ENCODE peak calls at places on chromosome 15, in five cellular contexts. G, P, Z, J and M are unnamed samples. For H3K9me3, the result is how much of the 10 kb centered on the place peaks cover.

GRCh38 chr15:88901713-88902490 is 6.6 kb upstream of the HAPLN3 start:
- DNase-seq in G (no peak), P (no peak), J (no peak), Z (no peak), M (no peak)

GRCh38 chr15:96789999-96790398 is 459.5 kb downstream of the NR2F2 start:
- DNase-seq in G (no peak), Z (no peak), J (no peak), P (no peak), M (no peak)

GRCh38 chr15:42919794-42920280 is 741 bp downstream of the TTBK2 start:
- DNase-seq in G (peak), P (no peak), J (no peak), Z (no peak), M (no peak)

GRCh38 chr15:60993948-60994347 is 235.2 kb downstream of the RORA start:
- DNase-seq in G (no peak), P (no peak), Z (no peak), J (no peak), M (no peak)

GRCh38 chr15:31344824-31345605 is 18.4 kb downstream of the KLF13 start:
- DNase-seq in J (no peak), G (no peak), P (no peak), Z (no peak), M (no peak)

GRCh38 chr15:68497206-68497910 is 65.4 kb upstream of the ITGA11 start:
- DNase-seq in J (no peak), P (no peak), G (peak), Z (no peak), M (no peak)

GRCh38 chr15:51097553-51098330 is 3.0 kb upstream of the TNFAIP8L3 start:
- DNase-seq in J (no peak), G (peak), P (no peak), Z (no peak), M (peak)

GRCh38 chr15:59299919-59300617 is 72.6 kb downstream of the MYO1E start:
- DNase-seq in Z (no peak), J (peak), P (peak), G (peak), M (peak)

GRCh38 chr15:93088981-93089854 is at the start of gene RGMA:
- DNase-seq in P (no peak), Z (no peak), J (no peak), G (no peak), M (no peak)

GRCh38 chr15:76199106-76200082 is 111.9 kb downstream of the ETFA start:
- DNase-seq in P (peak), J (no peak), Z (no peak), G (peak), M (peak)

GRCh38 chr15:41115652-41116115 is 396 bp downstream of the INO80 start:
- DNase-seq in J (peak), P (peak), G (peak), Z (peak), M (peak)

GRCh38 chr15:63195257-63196023 is 6.0 kb downstream of the RAB8B start:
- DNase-seq in J (no peak), Z (no peak), P (no peak), G (no peak), M (no peak)

GRCh38 chr15:43285609-43286037 is 18.9 kb upstream of the TGM5 start:
- DNase-seq in Z (peak), J (peak), G (peak), P (no peak), M (peak)

GRCh38 chr15:41205315-41205714 is 25.2 kb downstream of the EXD1 start:
- DNase-seq in J (no peak), Z (no peak), P (no peak), G (peak), M (no peak)

GRCh38 chr15:92079047-92079446 is 225.5 kb downstream of the SLCO3A1 start:
- DNase-seq in J (no peak), Z (no peak), G (no peak), P (no peak), M (no peak)

GRCh38 chr15:41284425-41285177 is 47.8 kb downstream of the OIP5 start:
- DNase-seq in P (no peak), G (no peak), Z (no peak), J (no peak), M (no peak)

GRCh38 chr15:52357949-52358348 is 62.3 kb upstream of the MYO5C start:
- DNase-seq in Z (no peak), J (no peak), G (no peak), P (no peak), M (no peak)

GRCh38 chr15:43186003-43186353 is 775 bp downstream of the CCNDBP1 start:
- DNase-seq in P (no peak), G (no peak), J (no peak), Z (no peak), M (no peak)

GRCh38 chr15:98684441-98684840 is 36.1 kb downstream of the IGF1R start:
- DNase-seq in G (peak), J (no peak), Z (no peak), P (no peak), M (peak)

GRCh38 chr15:56757884-56758283 is 24.6 kb upstream of the ZNF280D start:
- DNase-seq in G (no peak), Z (no peak), J (no peak), P (no peak), M (no peak)

GRCh38 chr15:31302778-31303433 is 23.7 kb upstream of the KLF13 start:
- DNase-seq in J (no peak), G (no peak), Z (no peak), P (peak), M (no peak)

GRCh38 chr15:92882697-92883642 is 17.2 kb upstream of the CHD2 start:
- DNase-seq in Z (no peak), G (no peak), J (no peak), P (peak), M (no peak)

GRCh38 chr15:33584797-33585196 is 274.0 kb downstream of the RYR3 start:
- DNase-seq in P (no peak), G (peak), J (no peak), Z (no peak), M (no peak)

GRCh38 chr15:57752426-57752825 is 45.9 kb downstream of the POLR2M start:
- DNase-seq in G (no peak), Z (no peak), P (no peak), J (no peak), M (no peak)

GRCh38 chr15:31781261-31781660 is 249.1 kb upstream of the CHRNA7 start:
- DNase-seq in J (no peak), G (no peak), P (no peak), Z (no peak), M (no peak)

GRCh38 chr15:32956006-32956405 is 238.2 kb downstream of the GREM1 start:
- DNase-seq in J (no peak), P (no peak), G (peak), Z (no peak), M (no peak)

GRCh38 chr15:41970456-41970855 is 1.9 kb downstream of the EHD4 start:
- DNase-seq in Z (no peak), P (peak), G (no peak), J (peak), M (peak)

GRCh38 chr15:45200799-45201556 is 13.2 kb upstream of the SHF start:
- DNase-seq in Z (peak), J (peak), G (peak), P (peak), M (peak)

GRCh38 chr15:65509321-65509720 is 8.2 kb downstream of the DPP8 start:
- DNase-seq in J (no peak), G (no peak), Z (no peak), P (no peak), M (no peak)

GRCh38 chr15:31442203-31443090 is 115.8 kb downstream of the KLF13 start:
- DNase-seq in Z (no peak), P (no peak), G (peak), J (peak), M (peak)

GRCh38 chr15:36645106-36645505 is 65.7 kb downstream of the CDIN1 start:
- DNase-seq in G (peak), Z (no peak), P (no peak), J (no peak), M (no peak)

DNA sequence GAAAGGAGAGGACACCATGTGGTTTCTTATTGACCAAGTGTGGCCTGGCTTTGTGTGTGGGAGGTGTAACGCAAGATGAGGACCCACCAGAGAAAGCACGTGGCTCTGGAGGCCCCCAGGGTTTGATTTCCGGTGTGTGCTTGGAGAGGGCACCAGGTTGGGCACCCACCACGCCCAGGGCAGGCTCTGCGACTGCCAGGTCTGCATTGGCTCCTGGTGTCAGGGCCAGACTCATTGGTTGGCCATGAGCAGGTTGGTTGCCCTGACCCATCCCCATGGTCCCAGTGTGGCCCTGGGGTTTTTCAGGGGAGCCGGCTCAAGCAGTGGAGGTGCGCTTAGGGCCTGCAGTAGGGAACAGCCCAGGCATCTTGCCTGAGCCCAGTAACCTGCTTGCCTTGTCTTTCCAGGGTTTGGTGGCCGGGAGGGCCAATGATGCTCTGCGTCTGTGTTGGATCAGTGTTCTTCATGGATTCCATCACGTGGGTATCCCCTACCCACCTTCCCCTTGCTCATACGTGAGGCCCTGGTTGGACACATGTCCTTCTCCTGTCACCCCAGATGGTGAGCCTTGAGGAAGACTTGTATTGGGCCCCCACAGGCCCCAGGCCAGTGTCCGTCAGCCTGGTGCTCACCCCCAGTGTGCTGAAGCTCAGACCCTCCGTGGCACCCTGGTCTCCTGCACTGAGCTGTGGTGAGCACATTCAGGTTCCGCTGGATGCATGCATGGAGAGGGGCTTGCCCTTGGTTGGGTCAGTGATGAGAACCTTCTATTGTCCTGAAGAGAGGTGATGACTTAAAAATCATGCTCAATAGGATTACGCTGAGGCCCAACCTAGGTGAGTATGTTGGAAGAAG is 193.9 kb downstream of the UBE3A start:
- DNase-seq in G (no peak), J (peak), P (peak), Z (peak), M (peak)
- H3K9me3 ChIP-seq in G (half or more), J (under half), P (half or more), Z (under half), M (under half)

GRCh38 chr15:21267231-21267630 is 173.1 kb downstream of the POTEB3 start:
- DNase-seq in Z (no peak), P (no peak), G (no peak), J (no peak), M (no peak)
- H3K9me3 ChIP-seq in Z (under half), P (under half), G (under half), J (under half), M (under half)

DNA sequence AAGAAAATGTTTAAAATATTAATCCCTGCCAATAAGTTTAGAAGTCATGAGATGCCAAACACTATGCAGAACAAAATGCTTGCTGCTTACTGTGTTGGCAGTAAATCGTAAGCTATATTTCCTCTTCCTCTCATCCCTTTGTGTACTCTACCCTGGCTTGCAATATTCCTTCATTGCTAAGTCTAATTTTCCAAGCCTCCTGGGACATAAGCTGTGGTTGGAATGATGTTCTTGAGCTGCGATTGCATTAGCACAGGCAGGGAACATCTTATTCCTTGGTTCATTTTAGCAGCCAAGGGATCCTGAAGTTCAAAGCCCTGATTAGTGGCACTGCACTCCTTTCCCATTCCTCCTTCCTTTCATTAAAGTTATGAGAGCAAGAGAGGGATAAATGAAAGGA is 535.4 kb downstream of the OCA2 start:
- DNase-seq in G (no peak), J (no peak), Z (no peak), P (no peak), M (no peak)
- H3K9me3 ChIP-seq in G (under half), J (under half), Z (under half), P (under half), M (under half)

GRCh38 chr15:25208735-25209134 is 230.1 kb downstream of the UBE3A start:
- DNase-seq in G (no peak), Z (no peak), P (no peak), J (no peak), M (no peak)
- H3K9me3 ChIP-seq in G (half or more), Z (half or more), P (under half), J (under half), M (under half)

GRCh38 chr15:49758856-49759255 is 138.0 kb downstream of the DTWD1 start:
- DNase-seq in G (peak), Z (no peak), P (no peak), J (no peak), M (peak)
- H3K9me3 ChIP-seq in G (under half), Z (under half), P (under half), J (under half), M (under half)

GRCh38 chr15:101517504-101517903 is 28.0 kb upstream of the PCSK6 start:
- DNase-seq in Z (no peak), P (no peak), G (no peak), J (no peak), M (no peak)
- H3K9me3 ChIP-seq in Z (under half), P (under half), G (under half), J (under half), M (under half)

DNA sequence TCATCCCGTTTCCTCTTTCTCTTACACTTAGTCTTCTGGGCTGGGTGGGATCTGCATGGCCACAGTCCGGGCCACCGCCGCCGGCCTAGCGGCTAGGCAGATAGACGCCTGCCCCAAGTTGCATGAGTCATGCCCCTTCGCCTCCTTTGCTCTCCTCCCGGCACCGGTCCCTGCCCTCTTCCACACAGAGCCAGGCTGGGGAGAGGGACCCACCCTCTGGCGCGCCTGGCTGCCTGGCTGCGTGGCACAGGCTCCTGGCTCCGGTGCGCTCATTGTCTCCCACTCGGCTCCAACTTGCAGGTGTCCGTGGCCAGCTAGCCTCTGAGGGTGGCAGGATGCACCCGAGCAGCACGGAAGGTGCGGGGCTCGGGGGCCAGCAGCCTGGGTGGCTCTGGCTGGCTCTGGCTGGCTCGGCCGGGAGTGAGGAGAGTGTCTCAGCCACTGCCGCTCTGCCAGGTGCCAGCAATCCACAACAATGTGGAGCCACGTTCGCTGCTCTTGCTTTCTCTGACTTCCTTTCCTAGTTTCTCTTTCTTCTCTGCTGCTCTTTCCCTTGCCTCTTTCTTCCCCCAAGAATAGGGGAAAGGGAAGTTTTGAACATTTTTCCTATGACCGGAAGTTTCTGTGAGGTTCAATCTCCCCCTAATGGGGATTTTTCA is 22.4 kb upstream of the MTHFS start:
- DNase-seq in J (no peak), Z (no peak), G (no peak), P (no peak), M (no peak)
- H3K9me3 ChIP-seq in J (under half), Z (under half), G (under half), P (half or more), M (under half)

GRCh38 chr15:27635916-27636315 is 463.2 kb downstream of the OCA2 start:
- DNase-seq in Z (no peak), P (no peak), J (no peak), G (no peak), M (no peak)

GRCh38 chr15:27638950-27639349 is 460.2 kb downstream of the OCA2 start:
- DNase-seq in J (no peak), Z (no peak), P (no peak), G (no peak), M (no peak)

GRCh38 chr15:27639595-27639994 is 459.5 kb downstream of the OCA2 start:
- DNase-seq in G (no peak), Z (no peak), P (no peak), J (no peak), M (no peak)
- H3K9me3 ChIP-seq in G (under half), Z (under half), P (under half), J (under half), M (under half)

GRCh38 chr15:73156431-73157191 is 104.3 kb downstream of the NEO1 start:
- DNase-seq in P (no peak), Z (no peak), G (no peak), J (no peak), M (no peak)

GRCh38 chr15:73153024-73153423 is 100.8 kb downstream of the NEO1 start:
- DNase-seq in P (no peak), J (no peak), Z (no peak), G (no peak), M (no peak)

GRCh38 chr15:73150831-73151230 is 98.6 kb downstream of the NEO1 start:
- DNase-seq in J (no peak), G (no peak), P (no peak), Z (no peak), M (no peak)

DNA sequence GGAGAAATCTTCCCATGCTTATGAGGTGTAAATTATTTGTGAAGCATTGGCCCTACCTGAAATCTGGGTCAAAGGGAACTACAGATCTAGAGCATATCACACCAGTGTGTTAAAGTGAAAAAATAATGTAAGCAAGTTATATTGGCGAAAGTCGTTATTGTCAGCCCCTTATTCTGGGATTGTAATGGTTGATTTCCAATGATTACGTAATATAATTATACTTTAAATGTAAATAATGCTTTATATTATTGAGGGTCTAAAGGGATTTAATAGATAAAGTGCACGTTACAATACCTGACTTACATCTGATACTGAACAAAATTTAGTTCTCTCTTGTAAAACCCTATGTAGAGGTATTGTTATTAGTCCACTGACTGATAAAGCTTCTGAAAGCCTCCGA is 101.2 kb downstream of the NEO1 start:
- DNase-seq in Z (no peak), J (no peak), G (no peak), P (no peak), M (no peak)
- H3K9me3 ChIP-seq in Z (under half), J (under half), G (under half), P (under half), M (under half)

DNA sequence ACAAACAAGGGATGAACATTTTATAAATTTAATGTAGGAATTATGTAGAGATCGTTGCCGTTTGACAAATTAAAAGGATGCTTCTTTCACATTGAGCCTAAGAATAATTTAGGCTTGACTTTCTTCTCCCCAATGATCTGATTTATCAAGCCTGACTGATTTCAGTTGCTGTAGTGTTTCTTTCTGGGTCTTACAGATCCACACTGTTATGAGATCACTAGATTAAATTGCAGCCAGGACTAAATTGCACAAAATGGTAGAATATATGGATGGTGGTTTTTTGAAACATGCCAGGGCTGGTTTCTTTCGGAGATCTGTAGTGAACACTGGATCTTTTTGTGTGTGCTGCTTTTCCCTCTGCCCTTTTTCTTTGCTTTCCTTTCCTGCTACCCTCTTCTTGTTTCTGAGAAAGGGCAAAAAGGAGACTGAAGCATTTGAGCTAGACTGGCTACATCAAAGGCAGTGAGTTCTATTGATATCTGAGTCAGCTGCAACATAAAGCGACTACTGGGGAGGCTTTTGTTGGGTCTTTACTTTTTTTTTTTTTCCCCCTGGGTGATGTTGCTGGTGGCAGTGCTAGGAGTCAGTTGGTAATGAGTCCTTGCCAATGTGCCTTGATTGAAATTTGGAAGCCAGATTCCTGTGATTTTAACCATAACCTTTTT is 83.0 kb downstream of the AKAP13 start:
- DNase-seq in G (no peak), P (no peak), J (no peak), Z (no peak), M (no peak)
- H3K9me3 ChIP-seq in G (under half), P (under half), J (under half), Z (under half), M (under half)